ENCODE peak calls at places on chromosomes 13 and 19, in eight cellular contexts. Y, U, W, L, Z, S, I and C are unnamed samples.

GRCh38 chr19:33438987-33439781 is 65.7 kb downstream of the CEBPG start:
- DNase-seq in S (no peak), W (no peak), Y (no peak), U (no peak), L (no peak), I (no peak), Z (no peak), C (no peak)

GRCh38 chr13:93730780-93731179 is 504.2 kb downstream of the GPC6 start:
- DNase-seq in Z (no peak), I (no peak), Y (no peak), W (no peak), U (no peak), L (no peak), S (no peak), C (no peak)

GRCh38 chr19:44741841-44742352 is 6.6 kb upstream of the BCL3 start:
- DNase-seq in L (peak; percentile 97), I (peak; percentile 99), S (peak; percentile 65), W (peak; percentile 78), U (peak; percentile 98), Y (peak; percentile 89), Z (peak; percentile 97), C (peak; percentile 98)

GRCh38 chr19:7533925-7534480 is 1.5 kb upstream of the PNPLA6 start:
- DNase-seq in I (no peak), S (peak; percentile 95), Y (no peak), W (peak; percentile 67), Z (peak; percentile 91), U (peak; percentile 88), L (peak; percentile 85), C (peak; percentile 88)

GRCh38 chr13:110650436-110650835 is 35.1 kb downstream of the NAXD start:
- DNase-seq in S (no peak), W (no peak), I (no peak), Y (no peak), L (no peak), U (no peak), Z (no peak), C (peak; percentile 65)

GRCh38 chr13:24684600-24684998 is 4.4 kb downstream of the ATP12A start:
- DNase-seq in L (no peak), Z (no peak), S (no peak), U (no peak), I (no peak), W (no peak), Y (no peak), C (no peak)

GRCh38 chr19:58578430-58578925 is 5.3 kb upstream of the MZF1 start:
- DNase-seq in U (no peak), S (no peak), W (no peak), L (peak; percentile 19), Z (no peak), I (no peak), Y (no peak), C (no peak)

GRCh38 chr19:2523630-2524311 is 47.8 kb downstream of the GADD45B start:
- DNase-seq in Z (no peak), L (no peak), U (no peak), I (no peak), Y (no peak), S (no peak), W (no peak), C (no peak)

GRCh38 chr19:55678121-55678671 is 3.2 kb downstream of the EPN1 start:
- DNase-seq in W (no peak), I (peak; percentile 85), U (no peak), S (no peak), L (no peak), Y (no peak), Z (peak; percentile 70), C (no peak)

GRCh38 chr19:56015756-56016155 is 29.2 kb downstream of the NLRP5 start:
- DNase-seq in W (peak; percentile 16), L (no peak), S (no peak), U (no peak), Z (no peak), I (no peak), Y (no peak), C (no peak)

GRCh38 chr13:30418075-30418715 is 4.1 kb upstream of the UBE2L5 start:
- DNase-seq in W (no peak), L (no peak), U (no peak), I (no peak), Z (no peak), Y (no peak), S (no peak), C (no peak)

GRCh38 chr13:30423891-30424290 is 1.6 kb downstream of the UBE2L5 start:
- DNase-seq in S (no peak), I (no peak), W (no peak), Y (no peak), L (no peak), U (no peak), Z (no peak), C (no peak)

GRCh38 chr13:30422056-30422914 is at the start of gene UBE2L5:
- DNase-seq in L (peak; percentile 80), U (peak; percentile 65), Y (no peak), W (peak; percentile 23), S (peak; percentile 86), Z (peak; percentile 79), I (peak; percentile 62), C (peak; percentile 86)

GRCh38 chr13:30418886-30419459 is 3.3 kb upstream of the UBE2L5 start:
- DNase-seq in W (no peak), Z (no peak), L (no peak), Y (no peak), I (no peak), S (no peak), U (no peak), C (no peak)

DNA sequence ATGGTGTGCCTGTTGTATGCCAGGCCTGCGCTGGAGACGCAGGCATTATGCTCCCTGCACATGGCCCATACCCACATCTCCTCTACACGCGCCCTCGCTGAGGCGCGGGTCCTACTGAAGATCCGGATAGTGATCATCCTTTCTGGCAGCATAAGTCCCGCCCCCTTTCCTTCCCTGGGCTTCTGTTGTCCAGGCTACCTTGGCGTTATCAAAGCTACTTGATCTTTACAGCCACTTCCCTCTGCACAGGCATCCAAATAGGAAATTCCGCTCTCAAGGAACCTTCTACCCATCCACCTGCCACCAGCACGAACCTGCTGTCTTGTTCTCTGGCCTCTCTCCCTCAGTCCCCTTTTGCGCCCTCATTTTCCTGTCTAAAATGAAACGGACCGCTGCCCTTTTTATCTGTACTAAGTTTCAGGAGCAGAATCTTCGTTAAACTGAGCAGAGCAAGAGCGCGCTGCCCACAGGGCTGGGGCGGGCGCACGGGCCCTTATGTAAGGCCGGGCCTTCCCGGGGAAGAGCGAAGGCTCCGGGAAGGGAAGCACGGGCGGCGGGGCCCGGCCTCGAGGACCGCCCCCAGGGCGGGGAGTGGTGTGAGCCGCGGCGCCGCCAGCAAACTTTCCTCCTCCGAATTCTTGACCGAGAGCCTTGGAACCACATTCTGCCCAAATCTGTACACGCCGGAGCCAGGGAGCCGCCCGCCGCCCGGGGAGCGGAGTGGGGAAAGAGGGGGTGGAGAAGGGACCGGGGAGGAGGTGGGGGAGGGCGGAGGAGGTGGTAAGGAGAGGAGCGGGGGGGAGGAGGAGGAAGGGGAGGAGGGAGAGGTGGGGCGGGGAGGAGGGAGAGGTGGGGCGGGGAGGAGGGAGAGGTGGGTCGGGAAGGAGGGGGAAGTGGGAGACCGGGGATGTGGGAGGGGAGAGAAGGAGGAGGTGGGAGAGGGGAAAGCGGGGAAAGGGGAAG is 919 bp upstream of the UBE2L5 start:
- DNase-seq in Y (no peak), L (peak; percentile 77), I (peak; percentile 65), Z (peak; percentile 82), W (no peak), U (peak; percentile 81), S (peak; percentile 77), C (peak; percentile 92)
- TF ChIP-seq POLR2AphosphoS5 in Y (no peak), L (peak; percentile 74), I (peak; percentile 33), Z (peak; percentile 62), W (no peak), U (no peak), S (peak; percentile 46), C (peak; percentile 56)

GRCh38 chr13:104764600-104764999 is 1698.4 kb upstream of the SLC10A2 start:
- DNase-seq in S (no peak), L (no peak), W (no peak), Z (no peak), Y (no peak), I (no peak), U (no peak), C (no peak)
- H3K4me3 ChIP-seq in S (no peak overlapping the region), L (no peak overlapping the region), W (no peak overlapping the region), Z (no peak overlapping the region), Y (no peak overlapping the region), I (no peak overlapping the region), U (no peak overlapping the region), C (no peak overlapping the region)

DNA sequence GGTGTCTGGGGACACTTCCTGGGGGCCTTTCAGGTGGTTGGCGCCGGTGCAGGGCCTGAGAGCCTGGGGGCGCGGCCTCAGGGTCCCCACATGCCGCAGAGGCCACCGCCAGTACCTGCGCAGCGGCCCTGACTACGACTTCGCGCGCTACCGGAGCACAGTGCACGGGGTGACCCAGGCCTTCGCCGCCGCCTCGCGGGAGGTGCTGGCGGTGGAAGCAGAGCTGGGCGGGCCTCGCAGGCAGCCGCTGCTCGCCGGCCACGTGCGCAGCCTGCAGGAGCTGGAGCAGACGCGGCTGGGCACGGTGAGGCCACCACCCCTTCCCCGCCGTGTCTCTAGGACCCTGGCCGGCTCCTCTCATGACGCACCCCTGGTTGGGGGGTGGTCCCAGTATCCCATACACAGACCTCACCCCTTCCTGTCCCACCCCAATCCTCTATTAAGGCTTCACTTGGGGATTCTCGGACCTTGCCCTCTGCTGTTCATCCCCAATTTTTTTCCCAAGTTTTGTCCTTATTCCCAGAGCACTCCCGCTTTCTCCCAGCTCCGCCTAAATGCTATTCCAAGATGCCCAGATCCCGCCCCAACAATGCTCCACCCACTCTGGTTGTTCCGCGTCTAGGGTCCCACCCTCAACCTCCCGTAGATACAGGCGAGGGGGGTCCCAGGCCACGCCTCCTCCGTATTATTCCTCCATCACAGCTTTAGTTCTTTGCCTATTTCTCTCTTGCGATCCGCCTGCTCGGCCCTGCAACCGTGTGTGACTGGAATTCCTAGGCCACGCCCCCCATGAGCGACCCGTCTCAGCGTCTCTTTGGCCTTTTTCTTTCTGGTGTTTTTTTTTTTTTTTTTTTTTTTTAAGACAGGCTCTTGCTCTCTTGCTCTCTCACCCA is 1.0 kb downstream of the REX1BD start:
- DNase-seq in Y (peak; percentile 50), W (peak; percentile 65), U (peak; percentile 54), I (no peak), Z (peak; percentile 77), L (peak; percentile 70), S (peak; percentile 85), C (no peak)
- TF ChIP-seq POLR2AphosphoS5 in Y (no peak), W (no peak), U (no peak), I (no peak), Z (peak; percentile 13), L (peak; percentile 24), S (no peak), C (no peak)

GRCh38 chr19:42279902-42280760 is 11.1 kb downstream of the CIC start:
- DNase-seq in W (peak; percentile 79), Y (no peak), L (peak; percentile 87), S (peak; percentile 96), Z (peak; percentile 89), I (peak; percentile 87), U (peak; percentile 84), C (peak; percentile 96)

GRCh38 chr19:42282810-42283247 is 13.8 kb downstream of the CIC start:
- DNase-seq in Y (no peak), W (no peak), L (no peak), I (no peak), U (no peak), S (no peak), Z (no peak), C (no peak)

GRCh38 chr19:42282036-42282762 is 13.1 kb downstream of the CIC start:
- DNase-seq in Z (no peak), U (no peak), Y (no peak), S (no peak), I (no peak), W (no peak), L (no peak), C (no peak)

GRCh38 chr19:42280761-42281174 is 11.7 kb downstream of the CIC start:
- DNase-seq in I (no peak), Y (no peak), L (no peak), S (peak; percentile 58), U (peak; percentile 39), Z (peak; percentile 49), W (no peak), C (no peak)

GRCh38 chr19:42281175-42282035 is 12.4 kb downstream of the CIC start:
- DNase-seq in I (no peak), S (no peak), Y (no peak), L (no peak), W (peak; percentile 76), U (peak; percentile 72), Z (peak; percentile 47), C (peak; percentile 89)
- H3K4me3 ChIP-seq in I (no peak overlapping the region), S (peak overlapping the region; percentile 69), Y (peak overlapping the region; percentile 40), L (peak overlapping the region; percentile 93), W (peak overlapping the region; percentile 70), U (peak overlapping the region; percentile 24), Z (peak overlapping the region; percentile 85), C (peak overlapping the region; percentile 87)